ENCODE peak calls at places on chromosomes 4 and X, in seven cellular contexts. One of them, this sample, is unnamed.
A peak's percentile ranks its signal among the peaks of the same experiment; 100 is the strongest.

GRCh38 chrX:104134583-104135261 is 22.1 kb downstream of the SLC25A53 start:
- DNase-seq in lower lobe of right lung: no peak
- DNase-seq in IMR-90: no peak
- DNase-seq in A549: no peak
- DNase-seq in astrocyte of the cerebellum: no peak
- DNase-seq in fibroblast of mammary gland: no peak
- DNase-seq in AG09319: no peak
- DNase-seq in this sample: no peak

GRCh38 chr4:40325406-40326019 is 9.6 kb upstream of the CHRNA9 start:
- DNase-seq in lower lobe of right lung: no peak
- DNase-seq in IMR-90: peak; percentile 72
- DNase-seq in A549: peak; percentile 73
- DNase-seq in astrocyte of the cerebellum: no peak
- DNase-seq in fibroblast of mammary gland: peak; percentile 77
- DNase-seq in AG09319: peak; percentile 44
- DNase-seq in this sample: no peak

GRCh38 chr4:37453361-37454262 is 209.1 kb downstream of the NWD2 start:
- DNase-seq in lower lobe of right lung: peak; percentile 82
- DNase-seq in IMR-90: no peak
- DNase-seq in A549: peak; percentile 18
- DNase-seq in astrocyte of the cerebellum: no peak
- DNase-seq in fibroblast of mammary gland: no peak
- DNase-seq in AG09319: no peak
- DNase-seq in this sample: no peak

GRCh38 chr4:151797131-151797530 is 36.3 kb upstream of the GATB start:
- DNase-seq in lower lobe of right lung: no peak
- DNase-seq in IMR-90: no peak
- DNase-seq in A549: peak; percentile 22
- DNase-seq in astrocyte of the cerebellum: no peak
- DNase-seq in fibroblast of mammary gland: no peak
- DNase-seq in AG09319: no peak
- DNase-seq in this sample: no peak

GRCh38 chr4:136424052-136424451 is 1108.2 kb downstream of the PCDH18 start:
- DNase-seq in lower lobe of right lung: no peak
- DNase-seq in IMR-90: no peak
- DNase-seq in A549: no peak
- DNase-seq in astrocyte of the cerebellum: no peak
- DNase-seq in fibroblast of mammary gland: no peak
- DNase-seq in AG09319: no peak
- DNase-seq in this sample: no peak

GRCh38 chrX:148682206-148682605 is 181.8 kb downstream of the AFF2 start:
- DNase-seq in lower lobe of right lung: no peak
- DNase-seq in IMR-90: no peak
- DNase-seq in A549: no peak
- DNase-seq in astrocyte of the cerebellum: no peak
- DNase-seq in fibroblast of mammary gland: no peak
- DNase-seq in AG09319: no peak
- DNase-seq in this sample: no peak

GRCh38 chr4:41745292-41746024 is 3.1 kb downstream of the PHOX2B start:
- DNase-seq in lower lobe of right lung: no peak
- DNase-seq in IMR-90: no peak
- DNase-seq in A549: no peak
- DNase-seq in astrocyte of the cerebellum: no peak
- DNase-seq in fibroblast of mammary gland: no peak
- DNase-seq in AG09319: no peak
- DNase-seq in this sample: no peak

GRCh38 chr4:182221987-182222386 is 21.2 kb upstream of the TENM3 start:
- DNase-seq in lower lobe of right lung: no peak
- DNase-seq in IMR-90: no peak
- DNase-seq in A549: no peak
- DNase-seq in astrocyte of the cerebellum: no peak
- DNase-seq in fibroblast of mammary gland: no peak
- DNase-seq in AG09319: peak; percentile 44
- DNase-seq in this sample: no peak

GRCh38 chrX:140439455-140439854 is 65.4 kb downstream of the SOX3 start:
- DNase-seq in lower lobe of right lung: peak; percentile 49
- DNase-seq in IMR-90: no peak
- DNase-seq in A549: no peak
- DNase-seq in astrocyte of the cerebellum: no peak
- DNase-seq in fibroblast of mammary gland: no peak
- DNase-seq in AG09319: no peak
- DNase-seq in this sample: peak; percentile 79

GRCh38 chrX:125398959-125399440 is 79.3 kb downstream of the TEX13C start:
- DNase-seq in lower lobe of right lung: no peak
- DNase-seq in IMR-90: no peak
- DNase-seq in A549: no peak
- DNase-seq in astrocyte of the cerebellum: no peak
- DNase-seq in fibroblast of mammary gland: no peak
- DNase-seq in AG09319: no peak
- DNase-seq in this sample: no peak

GRCh38 chrX:153482376-153483015 is 12.1 kb upstream of the HAUS7 start:
- DNase-seq in lower lobe of right lung: no peak
- DNase-seq in IMR-90: no peak
- DNase-seq in A549: no peak
- DNase-seq in astrocyte of the cerebellum: no peak
- DNase-seq in fibroblast of mammary gland: no peak
- DNase-seq in AG09319: no peak
- DNase-seq in this sample: no peak

GRCh38 chrX:3257471-3257870 is 89.0 kb downstream of the MXRA5 start:
- DNase-seq in lower lobe of right lung: no peak
- DNase-seq in IMR-90: no peak
- DNase-seq in A549: no peak
- DNase-seq in astrocyte of the cerebellum: peak; percentile 12
- DNase-seq in fibroblast of mammary gland: no peak
- DNase-seq in AG09319: no peak
- DNase-seq in this sample: no peak

GRCh38 chrX:150329888-150330287 is 33.2 kb upstream of the MAMLD1 start:
- DNase-seq in lower lobe of right lung: no peak
- DNase-seq in IMR-90: peak; percentile 26
- DNase-seq in A549: no peak
- DNase-seq in astrocyte of the cerebellum: peak; percentile 44
- DNase-seq in fibroblast of mammary gland: no peak
- DNase-seq in AG09319: no peak
- DNase-seq in this sample: no peak

GRCh38 chrX:110363241-110363640 is 4.6 kb downstream of the RTL9 start:
- DNase-seq in lower lobe of right lung: no peak
- DNase-seq in IMR-90: no peak
- DNase-seq in A549: no peak
- DNase-seq in astrocyte of the cerebellum: no peak
- DNase-seq in fibroblast of mammary gland: no peak
- DNase-seq in AG09319: no peak
- DNase-seq in this sample: no peak

GRCh38 chr4:93852680-93853079 is 24.1 kb downstream of the ATOH1 start:
- DNase-seq in lower lobe of right lung: no peak
- DNase-seq in IMR-90: no peak
- DNase-seq in A549: no peak
- DNase-seq in astrocyte of the cerebellum: no peak
- DNase-seq in fibroblast of mammary gland: no peak
- DNase-seq in AG09319: no peak
- DNase-seq in this sample: no peak

GRCh38 chr4:80213117-80213815 is 16.0 kb downstream of the PRDM8 start:
- DNase-seq in lower lobe of right lung: no peak
- DNase-seq in IMR-90: peak; percentile 87
- DNase-seq in A549: no peak
- DNase-seq in astrocyte of the cerebellum: no peak
- DNase-seq in fibroblast of mammary gland: peak; percentile 41
- DNase-seq in AG09319: no peak
- DNase-seq in this sample: no peak

GRCh38 chrX:11309220-11309619 is 16.0 kb downstream of the AMELX start:
- DNase-seq in lower lobe of right lung: no peak
- DNase-seq in IMR-90: no peak
- DNase-seq in A549: no peak
- DNase-seq in astrocyte of the cerebellum: no peak
- DNase-seq in fibroblast of mammary gland: peak; percentile 18
- DNase-seq in AG09319: no peak
- DNase-seq in this sample: no peak

GRCh38 chrX:34559325-34559724 is 97.8 kb downstream of the TMEM47 start:
- DNase-seq in lower lobe of right lung: no peak
- DNase-seq in IMR-90: peak; percentile 17
- DNase-seq in A549: peak; percentile 13
- DNase-seq in astrocyte of the cerebellum: no peak
- DNase-seq in fibroblast of mammary gland: peak; percentile 56
- DNase-seq in AG09319: peak; percentile 2
- DNase-seq in this sample: no peak

GRCh38 chr4:57190651-57191481 is 80.7 kb upstream of the IGFBP7 start:
- DNase-seq in lower lobe of right lung: no peak
- DNase-seq in IMR-90: peak; percentile 13
- DNase-seq in A549: peak; percentile 49
- DNase-seq in astrocyte of the cerebellum: no peak
- DNase-seq in fibroblast of mammary gland: peak; percentile 40
- DNase-seq in AG09319: no peak
- DNase-seq in this sample: no peak

GRCh38 chrX:155242300-155242699 is 22.0 kb downstream of the RAB39B start:
- DNase-seq in lower lobe of right lung: no peak
- DNase-seq in IMR-90: no peak
- DNase-seq in A549: no peak
- DNase-seq in astrocyte of the cerebellum: no peak
- DNase-seq in fibroblast of mammary gland: no peak
- DNase-seq in AG09319: no peak
- DNase-seq in this sample: no peak

GRCh38 chrX:337331-337831 is 18.8 kb upstream of the GTPBP6 start:
- DNase-seq in lower lobe of right lung: peak; percentile 28
- DNase-seq in IMR-90: no peak
- DNase-seq in A549: no peak
- DNase-seq in astrocyte of the cerebellum: no peak
- DNase-seq in fibroblast of mammary gland: no peak
- DNase-seq in AG09319: no peak
- DNase-seq in this sample: peak; percentile 75

DNA sequence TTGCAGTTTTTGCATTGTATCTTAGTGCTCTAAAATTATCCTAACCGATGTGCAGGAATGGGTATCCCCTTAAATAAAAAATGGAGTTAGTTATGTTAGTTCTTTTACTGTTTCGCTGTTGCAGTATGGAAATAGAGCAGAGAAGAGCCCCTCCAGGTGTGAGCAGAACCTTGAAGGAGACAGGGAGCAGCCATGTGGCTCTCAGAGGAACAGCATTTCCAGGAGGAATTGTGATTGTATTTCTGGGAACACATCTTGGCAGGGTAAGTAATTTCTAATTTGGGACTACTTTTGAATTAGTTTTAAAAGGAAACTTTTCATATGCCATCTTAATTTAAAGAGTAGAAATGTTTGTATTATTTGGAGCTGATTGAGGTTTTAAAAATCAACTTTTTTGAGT is 5.3 kb upstream of the CCDC158 start:
- DNase-seq in lower lobe of right lung: no peak
- DNase-seq in IMR-90: no peak
- DNase-seq in A549: peak; percentile 7
- DNase-seq in astrocyte of the cerebellum: no peak
- DNase-seq in fibroblast of mammary gland: no peak
- DNase-seq in AG09319: no peak
- DNase-seq in this sample: no peak
- TF ChIP-seq CTCF in lower lobe of right lung: no peak
- TF ChIP-seq CTCF in IMR-90: peak; percentile 6
- TF ChIP-seq CTCF in A549: peak; percentile 18
- TF ChIP-seq CTCF in astrocyte of the cerebellum: peak; percentile 31
- TF ChIP-seq CTCF in fibroblast of mammary gland: peak; percentile 9
- TF ChIP-seq CTCF in AG09319: no peak
- TF ChIP-seq CTCF in this sample: peak; percentile 66

DNA sequence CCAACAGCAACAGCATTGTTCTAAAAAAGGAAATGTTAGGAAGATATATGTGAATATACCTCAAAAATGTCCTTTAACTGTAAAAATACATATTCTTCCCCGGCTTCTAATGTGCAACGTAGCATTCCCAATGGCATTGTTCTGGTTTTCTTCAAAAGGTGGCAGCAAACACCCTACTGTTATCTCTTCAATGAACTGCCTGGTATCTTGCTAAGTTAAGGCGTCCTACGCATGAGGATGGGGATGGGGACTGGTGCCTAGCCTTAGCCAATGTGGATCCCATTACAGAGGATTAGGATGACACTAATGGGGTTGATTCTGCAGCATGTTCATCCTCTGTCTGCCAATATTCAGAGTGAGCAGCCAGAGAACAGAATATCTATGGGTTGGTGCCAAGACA is 334.9 kb upstream of the ADGRL3 start:
- DNase-seq in lower lobe of right lung: no peak
- DNase-seq in IMR-90: no peak
- DNase-seq in A549: no peak
- DNase-seq in astrocyte of the cerebellum: no peak
- DNase-seq in fibroblast of mammary gland: no peak
- DNase-seq in AG09319: no peak
- DNase-seq in this sample: no peak
- TF ChIP-seq CTCF in lower lobe of right lung: peak; percentile 16
- TF ChIP-seq CTCF in IMR-90: no peak
- TF ChIP-seq CTCF in A549: no peak
- TF ChIP-seq CTCF in astrocyte of the cerebellum: no peak
- TF ChIP-seq CTCF in fibroblast of mammary gland: no peak
- TF ChIP-seq CTCF in AG09319: no peak
- TF ChIP-seq CTCF in this sample: peak; percentile 70

DNA sequence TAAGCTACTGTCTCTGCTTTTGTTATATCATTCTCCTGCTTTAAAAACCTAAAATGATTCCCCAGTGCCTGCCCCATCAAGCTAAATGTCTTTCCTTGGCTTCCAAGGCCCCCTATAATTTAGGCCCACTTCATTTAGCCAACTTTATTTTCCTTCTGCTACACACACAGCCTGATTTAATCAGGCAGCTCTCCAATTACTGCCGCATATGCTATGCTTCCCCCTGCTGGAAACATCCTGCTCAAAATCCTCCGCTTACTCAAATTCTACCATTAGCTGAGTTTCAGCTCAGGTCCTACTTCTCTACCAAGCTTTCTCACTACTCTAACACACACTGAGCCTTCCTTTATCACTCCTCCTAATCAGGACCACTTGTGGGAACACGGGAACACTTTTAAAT is 17.0 kb downstream of the LAMP2 start:
- DNase-seq in lower lobe of right lung: no peak
- DNase-seq in IMR-90: peak; percentile 26
- DNase-seq in A549: peak; percentile 22
- DNase-seq in astrocyte of the cerebellum: peak; percentile 33
- DNase-seq in fibroblast of mammary gland: peak; percentile 52
- DNase-seq in AG09319: no peak
- DNase-seq in this sample: no peak
- TF ChIP-seq CTCF in lower lobe of right lung: no peak
- TF ChIP-seq CTCF in IMR-90: peak; percentile 24
- TF ChIP-seq CTCF in A549: peak; percentile 23
- TF ChIP-seq CTCF in astrocyte of the cerebellum: peak; percentile 60
- TF ChIP-seq CTCF in fibroblast of mammary gland: peak; percentile 56
- TF ChIP-seq CTCF in AG09319: peak; percentile 57
- TF ChIP-seq CTCF in this sample: peak; percentile 74

GRCh38 chr4:76280488-76281441 is 25.8 kb upstream of the STBD1 start:
- DNase-seq in lower lobe of right lung: no peak
- DNase-seq in IMR-90: no peak
- DNase-seq in A549: no peak
- DNase-seq in astrocyte of the cerebellum: no peak
- DNase-seq in fibroblast of mammary gland: no peak
- DNase-seq in AG09319: no peak
- DNase-seq in this sample: no peak

GRCh38 chr4:76277667-76278066 is 26.1 kb downstream of the FAM47E start:
- DNase-seq in lower lobe of right lung: no peak
- DNase-seq in IMR-90: no peak
- DNase-seq in A549: no peak
- DNase-seq in astrocyte of the cerebellum: no peak
- DNase-seq in fibroblast of mammary gland: no peak
- DNase-seq in AG09319: no peak
- DNase-seq in this sample: no peak

GRCh38 chr4:76276813-76277212 is 25.3 kb downstream of the FAM47E start:
- DNase-seq in lower lobe of right lung: no peak
- DNase-seq in IMR-90: no peak
- DNase-seq in A549: no peak
- DNase-seq in astrocyte of the cerebellum: no peak
- DNase-seq in fibroblast of mammary gland: no peak
- DNase-seq in AG09319: no peak
- DNase-seq in this sample: no peak

GRCh38 chr4:76278583-76278982 is 27.1 kb downstream of the FAM47E start:
- DNase-seq in lower lobe of right lung: no peak
- DNase-seq in IMR-90: no peak
- DNase-seq in A549: no peak
- DNase-seq in astrocyte of the cerebellum: no peak
- DNase-seq in fibroblast of mammary gland: no peak
- DNase-seq in AG09319: no peak
- DNase-seq in this sample: no peak

GRCh38 chr4:76279462-76279861 is 27.1 kb upstream of the STBD1 start:
- DNase-seq in lower lobe of right lung: no peak
- DNase-seq in IMR-90: no peak
- DNase-seq in A549: peak; percentile 11
- DNase-seq in astrocyte of the cerebellum: no peak
- DNase-seq in fibroblast of mammary gland: no peak
- DNase-seq in AG09319: no peak
- DNase-seq in this sample: no peak
- TF ChIP-seq CTCF in lower lobe of right lung: no peak
- TF ChIP-seq CTCF in IMR-90: no peak
- TF ChIP-seq CTCF in A549: peak; percentile 29
- TF ChIP-seq CTCF in astrocyte of the cerebellum: no peak
- TF ChIP-seq CTCF in fibroblast of mammary gland: no peak
- TF ChIP-seq CTCF in AG09319: no peak
- TF ChIP-seq CTCF in this sample: no peak

This sample was measured in chondrocyte.